ENCODE peak calls at places on chromosomes 7 and 10, in seven cellular contexts. W is IMR-90; J is CD8-positive, alpha-beta T cell; P is GM12865; M is fibroblast of mammary gland; T is psoas muscle; H is transverse colon. L is an unnamed sample.

GRCh38 chr10:129305046-129305445 is 162.0 kb upstream of the MGMT start:
- DNase-seq in W (no peak), J (no peak), P (no peak), M (no peak), T (no peak), H (no peak), L (peak)

GRCh38 chr7:82376739-82377138 is 66.8 kb downstream of the CACNA2D1 start:
- DNase-seq in W (no peak), J (no peak), P (no peak), M (no peak), T (no peak), H (no peak), L (no peak)

GRCh38 chr10:52703898-52704297 is 68.7 kb downstream of the MBL2 start:
- DNase-seq in W (no peak), J (no peak), P (peak), M (no peak), T (no peak), H (no peak), L (no peak)

GRCh38 chr7:128112781-128113221 is 81.6 kb upstream of the LRRC4 start:
- DNase-seq in W (no peak), J (no peak), P (no peak), M (no peak), T (no peak), H (peak), L (no peak)

GRCh38 chr10:33734393-33735110 is 400.1 kb upstream of the NRP1 start:
- DNase-seq in W (no peak), J (no peak), P (peak), M (peak), T (no peak), H (no peak), L (peak)

GRCh38 chr7:29196191-29196590 is 1.6 kb downstream of the CHN2 start:
- DNase-seq in W (no peak), J (no peak), P (peak), M (no peak), T (no peak), H (no peak), L (no peak)

GRCh38 chr10:13716161-13717071 is 129.7 kb downstream of the PRPF18 start:
- DNase-seq in W (peak), J (no peak), P (no peak), M (peak), T (no peak), H (no peak), L (peak)

GRCh38 chr7:131057015-131057518 is 270.6 kb upstream of the MKLN1 start:
- DNase-seq in W (peak), J (no peak), P (peak), M (peak), T (no peak), H (no peak), L (peak)

GRCh38 chr7:151382079-151382885 is 27.6 kb downstream of the WDR86 start:
- DNase-seq in W (no peak), J (peak), P (no peak), M (no peak), T (no peak), H (no peak), L (no peak)

GRCh38 chr7:88281729-88282128 is 25.0 kb downstream of the STEAP4 start:
- DNase-seq in W (no peak), J (no peak), P (no peak), M (no peak), T (no peak), H (no peak), L (no peak)

GRCh38 chr10:89518108-89518507 is 17.3 kb downstream of the SLC16A12 start:
- DNase-seq in W (no peak), J (no peak), P (no peak), M (no peak), T (no peak), H (no peak), L (peak)

GRCh38 chr10:8705415-8705814 is 650.9 kb downstream of the GATA3 start:
- DNase-seq in W (no peak), J (no peak), P (no peak), M (no peak), T (no peak), H (no peak), L (no peak)

GRCh38 chr10:74012480-74012879 is 14.6 kb downstream of the VCL start:
- DNase-seq in W (no peak), J (no peak), P (no peak), M (no peak), T (no peak), H (no peak), L (no peak)

GRCh38 chr7:108463613-108464012 is 7.4 kb upstream of the NRCAM start:
- DNase-seq in W (no peak), J (no peak), P (no peak), M (no peak), T (no peak), H (no peak), L (no peak)

GRCh38 chr7:152923711-152924110 is 164.2 kb downstream of the ACTR3B start:
- DNase-seq in W (no peak), J (no peak), P (no peak), M (no peak), T (no peak), H (no peak), L (no peak)

GRCh38 chr10:85447690-85448089 is 918.9 kb downstream of the GRID1 start:
- DNase-seq in W (no peak), J (no peak), P (no peak), M (no peak), T (no peak), H (no peak), L (no peak)

GRCh38 chr10:28236641-28237040 is 66.2 kb downstream of the MPP7 start:
- DNase-seq in W (no peak), J (no peak), P (no peak), M (no peak), T (no peak), H (no peak), L (no peak)

GRCh38 chr7:33841658-33842057 is 63.7 kb upstream of the BMPER start:
- DNase-seq in W (peak), J (no peak), P (no peak), M (peak), T (no peak), H (no peak), L (peak)

GRCh38 chr10:131553121-131553520 is 241.6 kb upstream of the TCERG1L start:
- DNase-seq in W (no peak), J (no peak), P (no peak), M (no peak), T (no peak), H (no peak), L (no peak)

GRCh38 chr10:13100349-13101294 is 659 bp downstream of the OPTN start:
- DNase-seq in W (peak), J (no peak), P (peak), M (peak), T (peak), H (peak), L (peak)

GRCh38 chr7:141541375-141541774 is 9.8 kb upstream of the AGK start:
- DNase-seq in W (no peak), J (no peak), P (no peak), M (no peak), T (no peak), H (no peak), L (no peak)

GRCh38 chr7:570801-571070 is 51.1 kb upstream of the PDGFA start:
- DNase-seq in W (no peak), J (no peak), P (no peak), M (no peak), T (no peak), H (no peak), L (no peak)

GRCh38 chr7:128274246-128274889 is 33.3 kb downstream of the LEP start:
- DNase-seq in W (no peak), J (no peak), P (no peak), M (no peak), T (no peak), H (no peak), L (no peak)

GRCh38 chr10:1182280-1183032 is 126.3 kb downstream of the WDR37 start:
- DNase-seq in W (no peak), J (no peak), P (no peak), M (no peak), T (no peak), H (no peak), L (no peak)

GRCh38 chr10:6128591-6129383 is 40.0 kb downstream of the RBM17 start:
- DNase-seq in W (peak), J (no peak), P (no peak), M (peak), T (no peak), H (no peak), L (peak)

GRCh38 chr7:4683043-4683883 is 1.2 kb downstream of the FOXK1 start:
- DNase-seq in W (no peak), J (no peak), P (peak), M (peak), T (peak), H (peak), L (peak)

GRCh38 chr10:10193848-10194247 is 823.8 kb upstream of the CELF2 start:
- DNase-seq in W (no peak), J (no peak), P (no peak), M (no peak), T (no peak), H (no peak), L (no peak)

GRCh38 chr7:132116369-132116768 is 459.9 kb downstream of the PLXNA4 start:
- DNase-seq in W (peak), J (no peak), P (no peak), M (no peak), T (no peak), H (no peak), L (no peak)

GRCh38 chr10:51718804-51719291 is 19.5 kb upstream of the CSTF2T start:
- DNase-seq in W (peak), J (no peak), P (no peak), M (peak), T (no peak), H (no peak), L (peak)

GRCh38 chr7:151895695-151896485 is 19.0 kb upstream of the PRKAG2 start:
- DNase-seq in W (no peak), J (no peak), P (no peak), M (no peak), T (no peak), H (no peak), L (no peak)

GRCh38 chr10:65708057-65708456 is 1217.8 kb upstream of the LRRTM3 start:
- DNase-seq in W (no peak), J (no peak), P (no peak), M (no peak), T (no peak), H (no peak), L (no peak)

GRCh38 chr7:101804642-101805401 is 12.6 kb upstream of the CUX1 start:
- DNase-seq in W (no peak), J (no peak), P (peak), M (no peak), T (no peak), H (peak), L (no peak)

GRCh38 chr7:54542920-54543539 is 855 bp downstream of the VSTM2A start:
- DNase-seq in W (peak), J (no peak), P (no peak), M (peak), T (no peak), H (no peak), L (peak)

GRCh38 chr10:128268015-128268722 is 141.9 kb upstream of the MKI67 start:
- DNase-seq in W (no peak), J (no peak), P (peak), M (peak), T (peak), H (no peak), L (peak)

GRCh38 chr7:117870405-117870905 is 2.8 kb downstream of the CTTNBP2 start:
- DNase-seq in W (no peak), J (no peak), P (no peak), M (no peak), T (no peak), H (no peak), L (no peak)
- TF ChIP-seq CTCF in W (no peak), J (no peak), P (no peak), M (no peak), T (no peak), H (no peak), L (no peak)

GRCh38 chr7:2399848-2400587 is 3.4 kb upstream of the CHST12 start:
- DNase-seq in W (peak), J (no peak), P (peak), M (peak), T (peak), H (peak), L (peak)
- H3K4me3 ChIP-seq in W (no peak), J (no peak), P (no peak), M (no peak), T (no peak), H (no peak), L (peak)

DNA sequence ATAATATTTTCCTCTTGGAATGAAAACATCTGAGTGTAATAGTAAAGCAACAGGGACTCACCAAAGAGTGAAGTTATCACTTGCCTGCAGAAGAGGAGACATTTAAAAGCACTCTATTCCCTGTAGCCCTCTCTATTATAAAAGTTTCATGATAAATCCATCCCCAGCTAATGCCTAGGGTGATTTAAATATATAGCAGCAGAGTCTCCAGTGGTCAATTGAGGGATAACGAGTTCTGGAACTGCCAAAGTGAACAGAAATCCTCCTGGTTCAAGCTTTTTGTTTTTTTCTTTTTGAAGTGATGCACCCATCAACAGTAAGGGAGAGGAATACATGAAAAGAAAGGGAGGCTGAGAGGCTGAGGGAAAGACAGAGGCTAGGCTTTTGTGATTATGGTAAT is 87.3 kb downstream of the EVX1 start:
- DNase-seq in W (no peak), J (no peak), P (no peak), M (peak), T (no peak), H (no peak), L (no peak)
- TF ChIP-seq CTCF in W (no peak), J (no peak), P (no peak), M (peak), T (no peak), H (peak), L (no peak)

DNA sequence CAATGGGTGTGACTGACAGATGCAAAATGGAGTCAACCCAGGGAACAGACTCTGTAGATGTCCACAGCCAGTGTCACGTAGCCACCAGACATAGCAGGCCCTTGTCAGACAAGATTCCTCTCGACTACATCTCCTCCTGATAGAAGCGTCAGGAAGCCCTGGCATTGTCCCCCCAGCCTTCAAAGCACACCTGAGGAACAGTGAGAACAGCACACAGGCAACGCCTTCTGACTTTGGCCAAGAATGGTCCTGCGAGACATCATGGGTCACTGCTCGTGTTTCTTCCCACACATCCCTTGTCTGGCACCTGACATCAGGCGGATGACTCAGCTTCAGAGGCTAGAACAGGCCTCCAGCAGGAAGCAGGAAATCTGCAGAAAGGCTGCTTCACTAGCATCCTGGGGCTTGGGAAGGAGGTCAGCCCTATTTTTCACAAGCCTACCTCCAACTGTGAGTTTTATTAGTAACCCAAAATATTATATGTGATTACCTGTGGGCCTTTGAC is 52.8 kb upstream of the GPR26 start:
- DNase-seq in W (no peak), J (no peak), P (no peak), M (no peak), T (no peak), H (no peak), L (no peak)
- H3K4me3 ChIP-seq in W (no peak), J (no peak), P (no peak), M (no peak), T (no peak), H (no peak), L (no peak)

DNA sequence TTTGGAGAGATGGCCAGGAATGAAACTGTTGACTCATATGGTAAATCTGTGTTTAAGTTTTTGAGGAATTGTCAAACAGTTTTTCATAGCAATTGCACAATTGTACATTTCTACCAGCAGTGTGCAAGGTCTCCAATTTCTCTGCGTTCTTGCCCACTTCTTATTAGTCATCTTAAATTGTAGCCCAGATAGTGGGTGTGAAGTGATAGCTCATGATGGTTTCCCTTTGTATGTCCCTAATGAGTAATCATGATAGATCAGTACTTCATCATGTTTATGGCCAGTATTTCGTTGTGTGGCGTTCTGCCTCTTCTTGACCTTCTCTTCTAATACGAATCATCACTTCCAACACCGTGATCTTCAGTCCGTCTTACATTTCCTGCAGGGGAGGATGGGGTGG is 136.3 kb downstream of the DOCK1 start:
- DNase-seq in W (peak), J (no peak), P (no peak), M (peak), T (no peak), H (no peak), L (peak)
- TF ChIP-seq CTCF in W (peak), J (no peak), P (no peak), M (no peak), T (no peak), H (no peak), L (no peak)

GRCh38 chr10:22615819-22616499 is 98.4 kb downstream of the PIP4K2A start:
- DNase-seq in W (no peak), J (no peak), P (peak), M (peak), T (no peak), H (peak), L (peak)
- H3K4me3 ChIP-seq in W (no peak), J (no peak), P (peak), M (no peak), T (no peak), H (peak), L (no peak)

DNA sequence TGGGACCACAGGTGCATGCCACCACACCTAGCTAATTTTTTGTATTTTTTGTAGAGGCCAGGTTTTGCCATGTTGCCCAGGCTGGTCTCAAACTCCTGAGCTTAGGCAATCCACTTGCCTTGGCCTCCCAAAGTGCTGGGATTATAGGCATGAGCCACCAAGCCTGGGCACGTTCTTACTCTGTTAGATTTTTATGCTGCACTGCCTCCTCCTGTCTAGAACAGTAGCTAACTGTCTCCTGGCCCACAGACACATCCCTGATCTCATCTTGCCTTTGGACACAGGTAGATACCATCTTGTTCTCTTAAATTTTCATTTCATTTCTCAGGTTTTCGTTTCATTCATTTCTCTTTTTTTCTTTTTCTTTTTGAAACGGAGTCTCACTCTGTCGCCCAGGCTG is 41.1 kb downstream of the BLVRA start:
- DNase-seq in W (no peak), J (no peak), P (peak), M (peak), T (no peak), H (no peak), L (peak)
- TF ChIP-seq CTCF in W (no peak), J (no peak), P (no peak), M (no peak), T (no peak), H (no peak), L (no peak)

L was measured in cardiac fibroblast.